ENCODE peak calls at places on chromosome 18, in five cellular contexts. K is activated CD8-positive, alpha-beta memory T cell treated with anti-CD3 and anti-CD28 coated beads, Interleukin-2, amount 50 U/mL, for 48 hours; Y is bronchial epithelial cell; B is mesothelial cell of epicardium; Z is transverse colon. I is an unnamed sample.

GRCh38 chr18:49399003-49399402 is 61.4 kb downstream of the DYM start:
- DNase-seq in Y (peak), K (no peak), Z (no peak), B (no peak), I (no peak)

GRCh38 chr18:76553715-76554603 is 58.9 kb upstream of the ZNF516 start:
- DNase-seq in Y (peak), K (no peak), B (no peak), Z (no peak), I (no peak)

GRCh38 chr18:76923485-76924085 is 101.2 kb downstream of the ZNF236 start:
- DNase-seq in B (no peak), K (no peak), Z (peak), Y (peak), I (no peak)

GRCh38 chr18:10950876-10951630 is 198.3 kb downstream of the PIEZO2 start:
- DNase-seq in K (no peak), B (no peak), Y (no peak), Z (no peak), I (no peak)

GRCh38 chr18:12628706-12629702 is 28.9 kb downstream of the SPIRE1 start:
- DNase-seq in B (no peak), Z (no peak), K (no peak), Y (peak), I (no peak)

GRCh38 chr18:54888933-54889332 is 60.7 kb downstream of the RAB27B start:
- DNase-seq in B (no peak), Z (no peak), K (no peak), Y (peak), I (no peak)

GRCh38 chr18:32372047-32372380 is 98.7 kb downstream of the GAREM1 start:
- DNase-seq in K (no peak), B (no peak), Y (no peak), Z (no peak), I (no peak)

GRCh38 chr18:59060540-59060939 is 79.1 kb upstream of the SEC11C start:
- DNase-seq in Z (no peak), K (no peak), B (no peak), Y (no peak), I (no peak)

GRCh38 chr18:59140287-59140885 is 702 bp downstream of the SEC11C start:
- DNase-seq in Z (peak), Y (peak), K (no peak), B (no peak), I (no peak)

GRCh38 chr18:32530947-32531651 is 60.4 kb upstream of the GAREM1 start:
- DNase-seq in B (no peak), K (no peak), Z (no peak), Y (peak), I (peak)

GRCh38 chr18:25446972-25447371 is 95.0 kb upstream of the ZNF521 start:
- DNase-seq in K (no peak), Y (no peak), B (no peak), Z (no peak), I (no peak)

GRCh38 chr18:57839942-57840381 is 36.8 kb upstream of the ATP8B1 start:
- DNase-seq in B (no peak), Z (no peak), Y (peak), K (no peak), I (no peak)